ENCODE peak calls at places on chromosomes 7 and 10, in eight cellular contexts. V, F, M, B, G, O, T and N are unnamed samples.

GRCh38 chr7:157932498-157933218 is 595.9 kb downstream of the DNAJB6 start:
- DNase-seq in V (no peak), F (no peak), M (no peak), B (no peak), G (peak), O (no peak), T (no peak), N (peak)

GRCh38 chr10:126050301-126050700 is 153.9 kb downstream of the FANK1 start:
- DNase-seq in V (no peak), F (no peak), M (no peak), B (no peak), G (no peak), O (no peak), T (no peak), N (no peak)

GRCh38 chr10:102113261-102113955 is 6.8 kb downstream of the LDB1 start:
- DNase-seq in V (no peak), F (no peak), M (no peak), B (no peak), G (no peak), O (no peak), T (no peak), N (no peak)

GRCh38 chr7:94676431-94676830 is 20.5 kb upstream of the SGCE start:
- DNase-seq in V (no peak), F (no peak), M (no peak), B (no peak), G (no peak), O (no peak), T (no peak), N (no peak)

GRCh38 chr7:93040355-93040754 is 77.4 kb downstream of the SAMD9 start:
- DNase-seq in V (no peak), F (peak), M (no peak), B (no peak), G (no peak), O (no peak), T (no peak), N (no peak)

GRCh38 chr10:43965033-43965917 is 316.6 kb upstream of the ZNF32 start:
- DNase-seq in V (peak), F (no peak), M (no peak), B (no peak), G (no peak), O (peak), T (no peak), N (peak)

GRCh38 chr10:16594106-16594505 is 72.4 kb upstream of the C1QL3 start:
- DNase-seq in V (no peak), F (no peak), M (no peak), B (no peak), G (no peak), O (no peak), T (no peak), N (no peak)

GRCh38 chr10:102775973-102776669 is 32.4 kb downstream of the WBP1L start:
- DNase-seq in V (peak), F (peak), M (peak), B (peak), G (no peak), O (peak), T (peak), N (peak)

GRCh38 chr7:55536619-55537457 is 35.5 kb downstream of the VOPP1 start:
- DNase-seq in V (no peak), F (no peak), M (peak), B (no peak), G (no peak), O (no peak), T (no peak), N (no peak)
- TF ChIP-seq CTCF in V (no peak), F (no peak), M (no peak), B (no peak), G (no peak), O (no peak), T (no peak), N (peak)

GRCh38 chr10:84739641-84740040 is 411.3 kb downstream of the CCSER2 start:
- DNase-seq in V (no peak), F (no peak), M (no peak), B (no peak), G (no peak), O (no peak), T (no peak), N (no peak)
- TF ChIP-seq CTCF in V (no peak), F (peak), M (no peak), B (no peak), G (peak), O (no peak), T (no peak), N (no peak)

GRCh38 chr7:101814996-101815825 is 2.2 kb upstream of the CUX1 start:
- DNase-seq in V (peak), F (peak), M (peak), B (peak), G (no peak), O (no peak), T (no peak), N (no peak)

GRCh38 chr7:101817930-101818698 is 688 bp downstream of the CUX1 start:
- DNase-seq in V (no peak), F (no peak), M (no peak), B (no peak), G (no peak), O (peak), T (no peak), N (no peak)

GRCh38 chr7:101815826-101816488 is 1.5 kb upstream of the CUX1 start:
- DNase-seq in V (peak), F (peak), M (peak), B (peak), G (no peak), O (peak), T (peak), N (peak)

GRCh38 chr7:101817031-101817929 is at the start of gene CUX1:
- DNase-seq in V (no peak), F (peak), M (peak), B (no peak), G (no peak), O (no peak), T (no peak), N (no peak)

DNA sequence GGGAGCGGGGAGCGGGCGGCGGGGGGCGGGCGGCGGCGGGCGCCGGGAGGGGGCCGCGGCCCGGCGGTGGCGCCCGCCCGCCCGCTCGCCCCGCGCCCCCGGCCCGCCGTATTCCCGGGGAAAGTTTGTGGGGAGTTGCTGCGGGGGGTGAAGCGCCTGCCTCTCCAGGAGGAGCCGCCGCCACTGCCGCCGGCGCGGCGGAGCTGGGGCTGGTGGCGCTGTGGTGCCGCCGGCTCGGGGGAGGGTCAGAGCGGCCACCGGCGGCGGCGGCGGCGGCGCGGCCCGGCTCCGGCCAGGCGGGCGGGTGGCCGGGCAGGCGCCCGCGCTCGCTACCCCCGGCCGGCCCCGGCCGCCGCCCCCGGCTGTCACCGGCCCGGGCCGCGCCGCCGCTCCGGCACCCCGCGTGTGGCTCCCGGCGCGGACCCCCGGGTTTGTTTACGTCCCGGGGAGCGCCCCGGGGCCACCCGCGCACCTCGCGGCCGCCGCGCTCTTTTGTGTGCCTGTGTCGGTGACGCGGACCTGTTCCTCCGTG is 861 bp upstream of the CUX1 start:
- DNase-seq in V (peak), F (no peak), M (peak), B (peak), G (no peak), O (peak), T (no peak), N (no peak)
- TF ChIP-seq CTCF in V (no peak), F (peak), M (no peak), B (no peak), G (peak), O (no peak), T (peak), N (no peak)

DNA sequence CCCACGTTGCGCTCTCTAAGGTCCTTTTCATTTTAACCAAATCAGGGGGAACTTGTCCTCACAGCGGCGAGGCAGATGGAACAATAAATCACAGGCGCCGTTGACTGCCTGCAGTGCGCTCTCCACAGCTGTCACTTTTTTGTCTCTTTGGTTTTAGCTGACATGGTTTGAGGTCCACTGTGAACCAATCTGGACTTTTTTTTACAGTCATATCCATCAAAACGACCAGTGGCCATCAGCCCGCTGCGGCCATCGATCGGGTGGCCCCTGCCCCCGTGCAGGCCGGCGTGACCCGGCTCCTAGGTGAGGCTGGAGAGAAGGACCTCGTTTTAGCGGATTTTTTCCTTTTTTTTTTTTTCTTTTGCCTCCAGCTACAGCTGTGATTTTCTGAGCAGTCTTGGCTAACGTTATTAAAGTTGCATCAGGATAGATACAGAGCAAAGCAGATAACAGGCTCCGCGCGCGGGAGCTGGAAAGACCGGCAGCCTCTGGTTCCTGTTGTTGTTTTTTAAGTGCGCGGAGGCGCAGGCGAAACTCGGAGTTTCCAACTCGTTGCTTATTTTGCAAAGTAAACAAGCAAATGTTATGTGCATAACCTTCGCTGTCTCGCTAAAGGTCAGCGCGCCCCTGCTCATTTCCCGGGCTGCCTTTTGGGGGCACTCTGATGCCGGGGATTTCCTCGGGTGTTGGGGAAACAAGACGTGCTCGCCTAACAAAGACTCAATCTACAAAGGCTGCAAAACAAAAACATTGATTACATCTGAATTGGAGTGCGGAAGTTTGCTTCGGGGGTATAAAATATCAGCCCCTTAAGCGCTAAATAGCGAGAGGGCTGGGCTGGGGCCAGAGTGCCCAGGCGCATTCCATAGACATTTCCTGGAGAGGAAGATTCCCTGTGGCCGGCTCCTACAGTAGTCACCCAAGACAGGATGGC is 414.9 kb upstream of the MKI67 start:
- DNase-seq in V (no peak), F (peak), M (no peak), B (peak), G (no peak), O (peak), T (no peak), N (no peak)
- TF ChIP-seq CTCF in V (no peak), F (peak), M (no peak), B (no peak), G (peak), O (no peak), T (no peak), N (no peak)

DNA sequence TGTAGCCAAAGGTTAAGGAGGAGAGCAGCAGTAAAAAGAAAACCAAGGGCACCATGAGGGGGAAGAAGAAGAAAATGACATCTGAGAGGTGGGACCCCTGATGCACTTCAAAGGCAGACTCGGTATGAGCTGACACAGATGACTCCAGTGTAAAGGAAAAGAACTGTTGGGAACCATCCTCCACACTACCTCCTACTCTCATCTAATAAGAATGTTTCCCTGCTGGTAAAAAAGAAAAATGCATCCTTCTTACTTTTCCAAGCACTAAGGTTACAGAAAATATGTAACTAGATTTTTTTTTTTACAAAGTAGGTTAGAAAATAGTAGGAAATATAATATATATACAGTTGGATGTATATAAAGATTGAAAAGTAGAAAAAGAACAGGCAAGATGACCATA is 16.9 kb downstream of the TAS2R41 start:
- DNase-seq in V (no peak), F (peak), M (no peak), B (no peak), G (no peak), O (peak), T (no peak), N (no peak)
- TF ChIP-seq CTCF in V (no peak), F (no peak), M (no peak), B (no peak), G (peak), O (peak), T (peak), N (peak)

GRCh38 chr7:159175792-159176191 is 31.1 kb upstream of the VIPR2 start:
- DNase-seq in V (no peak), F (no peak), M (no peak), B (no peak), G (no peak), O (no peak), T (no peak), N (no peak)
- TF ChIP-seq CTCF in V (no peak), F (no peak), M (no peak), B (no peak), G (no peak), O (no peak), T (no peak), N (no peak)

GRCh38 chr7:41711283-41712064 is 8.6 kb upstream of the INHBA start:
- DNase-seq in V (no peak), F (peak), M (no peak), B (peak), G (no peak), O (peak), T (no peak), N (no peak)
- TF ChIP-seq CTCF in V (no peak), F (peak), M (no peak), B (peak), G (peak), O (peak), T (peak), N (peak)

DNA sequence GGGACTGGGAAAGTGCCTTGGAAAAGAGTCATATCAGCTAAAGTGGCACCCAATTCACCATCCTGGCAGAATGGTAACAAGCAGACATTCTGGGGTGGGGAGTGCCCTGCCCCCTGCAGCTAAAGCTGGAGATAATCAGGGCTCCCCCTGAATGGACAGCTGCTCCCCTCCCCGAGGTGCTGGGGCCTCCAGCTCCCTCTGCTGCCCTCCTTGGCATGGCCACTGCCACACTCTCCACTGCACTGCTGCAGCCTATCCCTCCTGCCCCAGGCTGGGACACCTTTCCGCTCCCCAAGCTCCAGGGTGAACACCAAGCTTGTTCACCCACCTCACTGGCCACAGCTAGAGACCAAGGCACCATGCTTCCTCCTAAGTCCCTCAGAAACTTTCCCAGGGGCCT is 9.8 kb upstream of the PARD3 start:
- DNase-seq in V (no peak), F (peak), M (no peak), B (no peak), G (no peak), O (no peak), T (no peak), N (no peak)
- TF ChIP-seq CTCF in V (no peak), F (peak), M (no peak), B (no peak), G (peak), O (peak), T (peak), N (peak)